ENCODE peak calls at places on chromosomes 4 and X, in five cellular contexts. One of them, this sample, is unnamed.

GRCh38 chrX:96540111-96540631 is 144.5 kb upstream of the DIAPH2 start:
- DNase-seq in tibial artery: no peak
- DNase-seq in H7: no peak
- DNase-seq in bronchial epithelial cell: no peak
- DNase-seq in choroid plexus epithelial cell: no peak
- DNase-seq in this sample: no peak

GRCh38 chr4:146134761-146135160 is 40.8 kb upstream of the LSM6 start:
- DNase-seq in H7: no peak
- DNase-seq in bronchial epithelial cell: peak
- DNase-seq in choroid plexus epithelial cell: no peak
- DNase-seq in tibial artery: no peak
- DNase-seq in this sample: peak

GRCh38 chrX:23666282-23666681 is 1.0 kb upstream of the PRDX4 start:
- DNase-seq in tibial artery: peak
- DNase-seq in H7: peak
- DNase-seq in choroid plexus epithelial cell: no peak
- DNase-seq in bronchial epithelial cell: no peak
- DNase-seq in this sample: no peak

GRCh38 chr4:18419780-18420179 is 398.2 kb upstream of the LCORL start:
- DNase-seq in bronchial epithelial cell: no peak
- DNase-seq in tibial artery: no peak
- DNase-seq in H7: no peak
- DNase-seq in choroid plexus epithelial cell: no peak
- DNase-seq in this sample: no peak

GRCh38 chr4:4247711-4248035 is 350 bp downstream of the TMEM128 start:
- DNase-seq in bronchial epithelial cell: peak
- DNase-seq in tibial artery: no peak
- DNase-seq in choroid plexus epithelial cell: peak
- DNase-seq in H7: no peak
- DNase-seq in this sample: no peak

GRCh38 chr4:72383439-72383838 is 185.6 kb downstream of the ADAMTS3 start:
- DNase-seq in bronchial epithelial cell: no peak
- DNase-seq in choroid plexus epithelial cell: peak
- DNase-seq in tibial artery: no peak
- DNase-seq in H7: no peak
- DNase-seq in this sample: no peak

GRCh38 chr4:2418652-2419571 is at the start of gene CFAP99:
- DNase-seq in choroid plexus epithelial cell: peak
- DNase-seq in bronchial epithelial cell: peak
- DNase-seq in tibial artery: peak
- DNase-seq in H7: peak
- DNase-seq in this sample: peak

GRCh38 chr4:123244233-123244632 is 152.4 kb upstream of the SPRY1 start:
- DNase-seq in H7: no peak
- DNase-seq in tibial artery: no peak
- DNase-seq in choroid plexus epithelial cell: peak
- DNase-seq in bronchial epithelial cell: peak
- DNase-seq in this sample: peak

GRCh38 chr4:62162606-62163005 is 962.5 kb downstream of the ADGRL3 start:
- DNase-seq in H7: no peak
- DNase-seq in bronchial epithelial cell: no peak
- DNase-seq in tibial artery: no peak
- DNase-seq in choroid plexus epithelial cell: no peak
- DNase-seq in this sample: no peak

GRCh38 chrX:123846598-123847038 is 13.2 kb upstream of the XIAP start:
- DNase-seq in H7: no peak
- DNase-seq in choroid plexus epithelial cell: peak
- DNase-seq in tibial artery: no peak
- DNase-seq in bronchial epithelial cell: peak
- DNase-seq in this sample: peak

GRCh38 chr4:13920901-13921300 is 293.4 kb upstream of the BOD1L1 start:
- DNase-seq in choroid plexus epithelial cell: peak
- DNase-seq in H7: no peak
- DNase-seq in bronchial epithelial cell: peak
- DNase-seq in tibial artery: no peak
- DNase-seq in this sample: peak

GRCh38 chrX:33379839-33380238 is 168.5 kb upstream of the DMD start:
- DNase-seq in bronchial epithelial cell: peak
- DNase-seq in tibial artery: no peak
- DNase-seq in H7: no peak
- DNase-seq in choroid plexus epithelial cell: peak
- DNase-seq in this sample: peak

GRCh38 chr4:74544655-74545361 is 99.9 kb downstream of the AREG start:
- DNase-seq in H7: no peak
- DNase-seq in tibial artery: no peak
- DNase-seq in choroid plexus epithelial cell: no peak
- DNase-seq in bronchial epithelial cell: peak
- DNase-seq in this sample: peak

GRCh38 chr4:73037057-73037456 is 32.5 kb downstream of the COX18 start:
- DNase-seq in tibial artery: no peak
- DNase-seq in choroid plexus epithelial cell: no peak
- DNase-seq in H7: no peak
- DNase-seq in bronchial epithelial cell: no peak
- DNase-seq in this sample: no peak

GRCh38 chr4:31088600-31089230 is 368.5 kb downstream of the PCDH7 start:
- DNase-seq in H7: no peak
- DNase-seq in choroid plexus epithelial cell: peak
- DNase-seq in bronchial epithelial cell: peak
- DNase-seq in tibial artery: no peak
- DNase-seq in this sample: peak

GRCh38 chr4:42149004-42149403 is 3.5 kb downstream of the BEND4 start:
- DNase-seq in bronchial epithelial cell: no peak
- DNase-seq in H7: peak
- DNase-seq in tibial artery: no peak
- DNase-seq in choroid plexus epithelial cell: no peak
- DNase-seq in this sample: no peak

GRCh38 chrX:1380672-1381233 is 11.2 kb downstream of the SLC25A6 start:
- DNase-seq in tibial artery: peak
- DNase-seq in H7: peak
- DNase-seq in choroid plexus epithelial cell: no peak
- DNase-seq in bronchial epithelial cell: no peak
- DNase-seq in this sample: no peak

GRCh38 chr4:87856816-87857215 is 24.0 kb downstream of the MEPE start:
- DNase-seq in H7: no peak
- DNase-seq in choroid plexus epithelial cell: peak
- DNase-seq in tibial artery: no peak
- DNase-seq in bronchial epithelial cell: peak
- DNase-seq in this sample: no peak

GRCh38 chr4:36316544-36317082 is 35.2 kb downstream of the DTHD1 start:
- DNase-seq in bronchial epithelial cell: no peak
- DNase-seq in H7: no peak
- DNase-seq in tibial artery: no peak
- DNase-seq in choroid plexus epithelial cell: peak
- DNase-seq in this sample: peak

GRCh38 chr4:186137193-186137792 is 32.8 kb downstream of the FAM149A start:
- DNase-seq in tibial artery: no peak
- DNase-seq in H7: no peak
- DNase-seq in choroid plexus epithelial cell: peak
- DNase-seq in bronchial epithelial cell: peak
- DNase-seq in this sample: peak

GRCh38 chrX:12447448-12448154 is 309.3 kb downstream of the FRMPD4 start:
- DNase-seq in choroid plexus epithelial cell: peak
- DNase-seq in tibial artery: no peak
- DNase-seq in bronchial epithelial cell: peak
- DNase-seq in H7: no peak
- DNase-seq in this sample: peak

GRCh38 chrX:9285342-9285771 is 179.5 kb upstream of the TBL1X start:
- DNase-seq in bronchial epithelial cell: no peak
- DNase-seq in H7: no peak
- DNase-seq in tibial artery: no peak
- DNase-seq in choroid plexus epithelial cell: no peak
- DNase-seq in this sample: no peak

GRCh38 chr4:145218251-145218650 is 37.9 kb upstream of the OTUD4 start:
- DNase-seq in bronchial epithelial cell: no peak
- DNase-seq in tibial artery: no peak
- DNase-seq in choroid plexus epithelial cell: no peak
- DNase-seq in H7: peak
- DNase-seq in this sample: no peak

GRCh38 chr4:140326395-140326993 is 47.0 kb upstream of the SCOC start:
- DNase-seq in H7: peak
- DNase-seq in choroid plexus epithelial cell: peak
- DNase-seq in tibial artery: no peak
- DNase-seq in bronchial epithelial cell: peak
- DNase-seq in this sample: peak

GRCh38 chrX:68868316-68868715 is 39.5 kb downstream of the EFNB1 start:
- DNase-seq in bronchial epithelial cell: no peak
- DNase-seq in choroid plexus epithelial cell: peak
- DNase-seq in tibial artery: no peak
- DNase-seq in H7: no peak
- DNase-seq in this sample: no peak

GRCh38 chr4:78168029-78168428 is 110.9 kb downstream of the FRAS1 start:
- DNase-seq in tibial artery: no peak
- DNase-seq in bronchial epithelial cell: no peak
- DNase-seq in choroid plexus epithelial cell: no peak
- DNase-seq in H7: no peak
- DNase-seq in this sample: no peak

GRCh38 chrX:47802589-47802988 is 34.1 kb upstream of the ZNF81 start:
- DNase-seq in tibial artery: no peak
- DNase-seq in choroid plexus epithelial cell: peak
- DNase-seq in H7: no peak
- DNase-seq in bronchial epithelial cell: peak
- DNase-seq in this sample: peak

GRCh38 chr4:31261632-31262031 is 541.5 kb downstream of the PCDH7 start:
- DNase-seq in tibial artery: no peak
- DNase-seq in bronchial epithelial cell: no peak
- DNase-seq in H7: no peak
- DNase-seq in choroid plexus epithelial cell: no peak
- DNase-seq in this sample: no peak

GRCh38 chr4:15755321-15755750 is 22.8 kb upstream of the CD38 start:
- DNase-seq in H7: no peak
- DNase-seq in choroid plexus epithelial cell: peak
- DNase-seq in bronchial epithelial cell: peak
- DNase-seq in tibial artery: no peak
- DNase-seq in this sample: peak

GRCh38 chrX:85836868-85837267 is 210.5 kb downstream of the CHM start:
- DNase-seq in bronchial epithelial cell: peak
- DNase-seq in tibial artery: no peak
- DNase-seq in H7: no peak
- DNase-seq in choroid plexus epithelial cell: no peak
- DNase-seq in this sample: peak

GRCh38 chr4:2728806-2729532 is 27.2 kb downstream of the TNIP2 start:
- DNase-seq in choroid plexus epithelial cell: no peak
- DNase-seq in H7: no peak
- DNase-seq in tibial artery: no peak
- DNase-seq in bronchial epithelial cell: no peak
- DNase-seq in this sample: no peak

GRCh38 chrX:154409222-154409871 is at the start of gene DNASE1L1:
- DNase-seq in choroid plexus epithelial cell: peak
- DNase-seq in H7: peak
- DNase-seq in bronchial epithelial cell: peak
- DNase-seq in tibial artery: peak
- DNase-seq in this sample: peak

GRCh38 chr4:41339812-41340809 is 83.4 kb downstream of the UCHL1 start:
- DNase-seq in choroid plexus epithelial cell: peak
- DNase-seq in H7: peak
- DNase-seq in bronchial epithelial cell: no peak
- DNase-seq in tibial artery: no peak
- DNase-seq in this sample: no peak

GRCh38 chrX:119427024-119427794 is 28.1 kb downstream of the SLC25A43 start:
- DNase-seq in H7: no peak
- DNase-seq in choroid plexus epithelial cell: peak
- DNase-seq in bronchial epithelial cell: no peak
- DNase-seq in tibial artery: no peak
- DNase-seq in this sample: no peak

GRCh38 chrX:27863813-27864212 is 56.0 kb downstream of the MAGEB10 start:
- DNase-seq in H7: peak
- DNase-seq in tibial artery: no peak
- DNase-seq in bronchial epithelial cell: no peak
- DNase-seq in choroid plexus epithelial cell: no peak
- DNase-seq in this sample: peak

GRCh38 chr4:5783486-5783885 is 72.5 kb downstream of the EVC start:
- DNase-seq in H7: no peak
- DNase-seq in bronchial epithelial cell: no peak
- DNase-seq in choroid plexus epithelial cell: no peak
- DNase-seq in tibial artery: peak
- DNase-seq in this sample: no peak

GRCh38 chrX:65587616-65588526 is 53.3 kb upstream of the LAS1L start:
- DNase-seq in choroid plexus epithelial cell: peak
- DNase-seq in H7: peak
- DNase-seq in tibial artery: peak
- DNase-seq in bronchial epithelial cell: peak
- DNase-seq in this sample: peak
- H3K4me3 ChIP-seq in choroid plexus epithelial cell: no peak
- H3K4me3 ChIP-seq in H7: no peak
- H3K4me3 ChIP-seq in tibial artery: peak
- H3K4me3 ChIP-seq in bronchial epithelial cell: no peak
- H3K4me3 ChIP-seq in this sample: no peak

GRCh38 chrX:71912156-71912555 is 1.5 kb downstream of the NHSL2 start:
- DNase-seq in H7: no peak
- DNase-seq in choroid plexus epithelial cell: no peak
- DNase-seq in tibial artery: no peak
- DNase-seq in bronchial epithelial cell: no peak
- DNase-seq in this sample: no peak
- H3K4me3 ChIP-seq in H7: peak
- H3K4me3 ChIP-seq in choroid plexus epithelial cell: no peak
- H3K4me3 ChIP-seq in tibial artery: peak
- H3K4me3 ChIP-seq in bronchial epithelial cell: no peak
- H3K4me3 ChIP-seq in this sample: no peak

GRCh38 chrX:139692908-139693307 is 15.1 kb downstream of the MCF2 start:
- DNase-seq in choroid plexus epithelial cell: no peak
- DNase-seq in bronchial epithelial cell: no peak
- DNase-seq in H7: peak
- DNase-seq in tibial artery: no peak
- DNase-seq in this sample: no peak
- H3K4me3 ChIP-seq in choroid plexus epithelial cell: no peak
- H3K4me3 ChIP-seq in bronchial epithelial cell: no peak
- H3K4me3 ChIP-seq in H7: no peak
- H3K4me3 ChIP-seq in tibial artery: peak
- H3K4me3 ChIP-seq in this sample: no peak

DNA sequence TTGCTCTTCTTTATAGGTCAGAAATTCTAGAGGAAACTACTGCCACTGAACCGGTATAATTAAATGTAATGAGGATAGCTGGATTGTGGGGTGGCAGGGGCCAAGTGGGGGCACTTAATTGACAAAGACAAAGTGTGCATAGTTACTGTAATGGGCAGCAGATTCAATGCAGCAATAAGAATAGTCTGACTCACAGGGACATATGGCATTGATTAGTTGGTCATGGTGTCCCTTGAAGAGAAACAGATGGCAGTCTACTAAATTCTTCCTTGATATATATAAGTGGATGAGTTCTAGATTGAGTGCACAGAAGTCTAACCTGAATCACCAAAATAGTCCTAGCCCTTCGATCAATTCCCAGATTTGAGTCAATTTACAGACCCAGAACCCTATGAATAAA is 31.5 kb downstream of the ETDC start:
- DNase-seq in tibial artery: no peak
- DNase-seq in H7: no peak
- DNase-seq in bronchial epithelial cell: no peak
- DNase-seq in choroid plexus epithelial cell: no peak
- DNase-seq in this sample: no peak
- H3K4me3 ChIP-seq in tibial artery: peak
- H3K4me3 ChIP-seq in H7: no peak
- H3K4me3 ChIP-seq in bronchial epithelial cell: no peak
- H3K4me3 ChIP-seq in choroid plexus epithelial cell: no peak
- H3K4me3 ChIP-seq in this sample: no peak

This sample was measured in epithelial cell of esophagus.